ENCODE peak calls at places on chromosomes 5 and 9, in nine cellular contexts. Z is NB4; B is neural progenitor cell; Q is H1; J is choroid plexus epithelial cell; G is heart left ventricle; C is endothelial cell of umbilical vein; K is fibroblast of the aortic adventitia; X is CD8-positive, alpha-beta T cell. V is an unnamed sample.

GRCh38 chr9:132312426-132312825 is 42.4 kb downstream of the SETX start:
- DNase-seq in X (no peak), C (no peak), Z (no peak), Q (no peak), J (no peak), B (no peak), K (no peak), G (no peak), V (no peak)

GRCh38 chr9:111994831-111995458 is 98.3 kb downstream of the UGCG start:
- DNase-seq in Q (no peak), J (peak; percentile 47), C (peak; percentile 87), B (no peak), Z (no peak), G (no peak), K (peak; percentile 33), X (no peak), V (no peak)

GRCh38 chr5:135577421-135577820 is 1.4 kb downstream of the CXCL14 start:
- DNase-seq in G (no peak), Q (no peak), X (no peak), Z (no peak), B (no peak), C (no peak), J (no peak), K (no peak), V (no peak)

GRCh38 chr9:124834586-124834985 is 18.7 kb upstream of the WDR38 start:
- DNase-seq in Z (no peak), X (no peak), Q (no peak), K (peak; percentile 60), G (peak; percentile 70), J (peak; percentile 39), B (no peak), C (no peak), V (no peak)

GRCh38 chr9:84862786-84863185 is 193.3 kb downstream of the NTRK2 start:
- DNase-seq in B (peak; percentile 79), G (no peak), Z (no peak), C (peak; percentile 90), X (no peak), K (peak; percentile 6), J (peak; percentile 7), Q (peak; percentile 66), V (no peak)

GRCh38 chr5:16304846-16305245 is 125.3 kb upstream of the MARCHF11 start:
- DNase-seq in Q (no peak), Z (no peak), B (no peak), K (no peak), G (no peak), J (no peak), C (no peak), X (no peak), V (peak; percentile 1)

GRCh38 chr5:6762697-6763096 is 49.5 kb downstream of the TENT4A start:
- DNase-seq in X (no peak), Z (no peak), B (no peak), J (no peak), G (no peak), K (no peak), C (no peak), Q (no peak), V (no peak)

GRCh38 chr5:14806452-14806851 is 65.1 kb downstream of the ANKH start:
- DNase-seq in Q (no peak), C (no peak), K (peak; percentile 87), B (no peak), X (no peak), G (peak; percentile 80), Z (no peak), J (peak; percentile 94), V (peak; percentile 90)

GRCh38 chr9:69122086-69122390 is 52.0 kb upstream of the TJP2 start:
- DNase-seq in B (peak; percentile 77), K (peak; percentile 77), C (no peak), Q (peak; percentile 68), G (peak; percentile 78), J (peak; percentile 73), X (peak; percentile 4), Z (peak; percentile 34), V (no peak)

GRCh38 chr5:150117945-150118560 is 31.7 kb upstream of the CSF1R start:
- DNase-seq in K (no peak), J (peak; percentile 1), X (no peak), C (no peak), Z (no peak), B (no peak), Q (no peak), G (peak; percentile 59), V (no peak)

GRCh38 chr5:75716715-75717081 is 539 bp downstream of the POC5 start:
- DNase-seq in K (no peak), Q (no peak), C (no peak), Z (no peak), J (peak; percentile 4), G (no peak), B (peak; percentile 52), X (no peak), V (no peak)

GRCh38 chr9:114694719-114695269 is 12.8 kb upstream of the TEX48 start:
- DNase-seq in X (no peak), Q (no peak), J (peak; percentile 23), Z (no peak), K (no peak), C (no peak), G (no peak), B (no peak), V (no peak)

GRCh38 chr5:122756263-122756911 is 18.5 kb upstream of the SNX2 start:
- DNase-seq in K (peak; percentile 94), Q (no peak), G (no peak), C (peak; percentile 83), J (peak; percentile 92), X (no peak), B (no peak), Z (peak; percentile 81), V (peak; percentile 45)

GRCh38 chr9:12351293-12351852 is 341.8 kb upstream of the TYRP1 start:
- DNase-seq in Q (no peak), Z (no peak), X (no peak), G (no peak), C (no peak), K (no peak), J (no peak), B (no peak), V (no peak)

GRCh38 chr5:178106556-178107239 is 6.6 kb upstream of the N4BP3 start:
- DNase-seq in B (no peak), C (no peak), Z (no peak), X (no peak), G (peak; percentile 28), K (no peak), Q (no peak), J (no peak), V (no peak)

GRCh38 chr5:82058710-82059109 is 86.9 kb downstream of the ATG10 start:
- DNase-seq in J (peak; percentile 45), Q (no peak), K (peak; percentile 22), X (no peak), C (no peak), Z (no peak), G (no peak), B (no peak), V (no peak)

GRCh38 chr9:3848445-3849114 is 322.8 kb upstream of the RFX3 start:
- DNase-seq in G (no peak), C (peak; percentile 7), X (no peak), B (peak; percentile 90), J (peak; percentile 52), Z (peak; percentile 66), K (no peak), Q (peak; percentile 78), V (no peak)

GRCh38 chr5:138603521-138603920 is 28.3 kb upstream of the HSPA9 start:
- DNase-seq in Q (no peak), X (no peak), K (peak; percentile 25), G (no peak), Z (no peak), B (peak; percentile 40), J (peak; percentile 85), C (no peak), V (no peak)

DNA sequence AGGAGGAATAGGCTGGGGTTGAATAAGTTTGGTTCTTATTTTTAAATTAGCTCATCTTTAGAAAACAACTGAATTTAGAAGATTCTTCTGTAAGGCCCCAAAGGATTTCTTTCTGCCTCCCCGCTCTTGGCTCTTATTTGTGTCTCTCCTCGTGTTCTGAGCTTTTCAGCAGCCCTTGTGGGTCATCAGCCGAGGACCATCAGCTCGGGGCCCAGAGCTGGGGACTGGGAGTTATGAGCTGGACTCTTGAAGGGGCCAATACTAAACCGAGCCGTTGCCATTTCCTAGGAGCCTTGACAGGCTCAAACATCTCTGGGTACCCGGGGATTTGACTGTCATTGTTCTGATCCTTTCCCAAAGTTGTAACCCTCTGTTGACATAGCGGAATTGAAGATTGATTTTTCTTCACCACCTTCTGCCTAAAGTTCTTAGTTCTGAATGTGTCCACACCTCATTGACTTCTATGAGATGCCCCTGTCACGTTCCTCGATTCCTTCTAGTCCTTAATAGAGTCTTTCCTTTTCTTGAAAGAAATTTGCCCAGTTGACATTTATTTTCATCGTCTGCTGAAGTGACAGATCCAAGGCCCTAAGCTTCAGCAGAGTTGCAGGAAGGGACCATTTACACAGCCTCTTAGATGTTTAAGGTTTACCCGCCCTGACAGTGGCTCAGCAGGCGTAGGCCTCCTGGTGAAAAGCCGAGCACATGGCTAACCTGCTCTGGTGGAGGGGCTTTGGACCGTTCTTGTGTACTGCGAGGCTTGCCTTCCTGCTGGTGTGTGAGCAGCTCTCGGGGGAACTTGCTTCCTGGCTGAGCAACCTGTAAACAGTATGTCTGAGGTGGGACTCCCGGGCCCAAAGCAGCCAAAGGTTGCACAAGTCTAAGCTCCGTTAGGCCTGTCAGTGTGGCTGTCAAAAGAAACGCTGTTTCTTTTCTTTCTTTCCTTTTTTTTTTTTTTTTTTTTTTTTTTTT is 24.0 kb downstream of the ABL1 start:
- DNase-seq in X (no peak), B (no peak), C (no peak), G (no peak), J (peak; percentile 61), K (peak; percentile 34), Z (no peak), Q (no peak), V (no peak)
- H3K4me3 ChIP-seq in X (no peak overlapping the region), B (no peak overlapping the region), C (no peak overlapping the region), G (no peak overlapping the region), J (no peak overlapping the region), K (no peak overlapping the region), Z (no peak overlapping the region), Q (no peak overlapping the region), V (no peak overlapping the region)

GRCh38 chr5:154168395-154168794 is 22.1 kb upstream of the GALNT10 start:
- DNase-seq in Z (no peak), G (no peak), X (no peak), C (no peak), J (no peak), K (peak; percentile 43), Q (no peak), B (no peak), V (no peak)
- TF ChIP-seq CTCF in Z (no peak), G (no peak), X (no peak), C (no peak), J (no peak), K (peak; percentile 10), Q (no peak), B (no peak), V (no peak)

DNA sequence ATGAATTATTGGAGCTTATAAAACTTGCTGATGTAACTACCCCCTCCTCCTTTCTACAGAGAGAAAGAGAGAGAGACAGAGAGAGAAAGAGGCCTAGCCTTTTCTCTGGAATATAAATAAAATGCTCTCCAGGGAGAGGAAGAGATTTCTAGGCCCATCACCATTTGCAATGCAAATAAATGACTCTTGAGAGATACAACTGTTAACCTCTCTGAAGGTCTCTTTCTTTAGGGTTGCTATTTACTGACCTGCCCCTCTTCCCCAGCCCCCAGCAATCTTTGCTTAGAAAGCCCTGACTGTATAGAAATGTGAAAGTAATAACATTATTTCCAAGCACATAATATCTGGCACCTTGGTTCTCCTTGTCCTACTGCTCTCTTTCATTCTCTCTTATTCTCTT is 1087.7 kb upstream of the NUDT12 start:
- DNase-seq in K (no peak), Q (no peak), J (no peak), C (no peak), X (no peak), G (no peak), Z (no peak), B (no peak), V (no peak)
- H3K4me3 ChIP-seq in K (no peak overlapping the region), Q (no peak overlapping the region), J (no peak overlapping the region), C (no peak overlapping the region), X (no peak overlapping the region), G (no peak overlapping the region), Z (no peak overlapping the region), B (no peak overlapping the region), V (no peak overlapping the region)

GRCh38 chr5:160188151-160188967 is 40.9 kb upstream of the FABP6 start:
- DNase-seq in J (peak; percentile 73), Z (peak; percentile 41), K (peak; percentile 96), C (peak; percentile 32), G (peak; percentile 66), Q (peak; percentile 86), X (no peak), B (peak; percentile 70), V (peak; percentile 21)
- TF ChIP-seq CTCF in J (peak; percentile 40), Z (no peak), K (peak; percentile 27), C (no peak), G (peak; percentile 39), Q (no peak), X (no peak), B (peak; percentile 10), V (no peak)